ENCODE peak calls at places on chromosome 4, in seven cellular contexts. One of them, this sample, is unnamed.

GRCh38 chr4:20615492-20616136 is 84.6 kb upstream of the PACRGL start:
- DNase-seq in endothelial cell of umbilical vein: peak; percentile 48
- DNase-seq in fibroblast of the conjunctiva: no peak
- DNase-seq in ACHN: peak; percentile 62
- DNase-seq in GM04504: no peak
- DNase-seq in SK-N-DZ: no peak
- DNase-seq in substantia nigra: no peak
- DNase-seq in this sample: peak; percentile 7

GRCh38 chr4:56757270-56757746 is 64.2 kb downstream of the SPINK2 start:
- DNase-seq in endothelial cell of umbilical vein: no peak
- DNase-seq in SK-N-DZ: no peak
- DNase-seq in substantia nigra: no peak
- DNase-seq in GM04504: no peak
- DNase-seq in fibroblast of the conjunctiva: no peak
- DNase-seq in ACHN: peak; percentile 36
- DNase-seq in this sample: no peak

GRCh38 chr4:138007572-138007971 is 234.6 kb downstream of the SLC7A11 start:
- DNase-seq in GM04504: no peak
- DNase-seq in fibroblast of the conjunctiva: no peak
- DNase-seq in SK-N-DZ: no peak
- DNase-seq in ACHN: peak; percentile 12
- DNase-seq in substantia nigra: no peak
- DNase-seq in endothelial cell of umbilical vein: no peak
- DNase-seq in this sample: peak; percentile 13

GRCh38 chr4:111268769-111269414 is 646.0 kb upstream of the PITX2 start:
- DNase-seq in substantia nigra: no peak
- DNase-seq in ACHN: no peak
- DNase-seq in fibroblast of the conjunctiva: peak; percentile 2
- DNase-seq in endothelial cell of umbilical vein: peak; percentile 50
- DNase-seq in SK-N-DZ: no peak
- DNase-seq in GM04504: peak; percentile 27
- DNase-seq in this sample: peak; percentile 2

GRCh38 chr4:52659722-52660261 is 691 bp upstream of the USP46 start:
- DNase-seq in fibroblast of the conjunctiva: no peak
- DNase-seq in substantia nigra: no peak
- DNase-seq in SK-N-DZ: peak; percentile 26
- DNase-seq in endothelial cell of umbilical vein: peak; percentile 39
- DNase-seq in ACHN: peak; percentile 14
- DNase-seq in GM04504: no peak
- DNase-seq in this sample: peak; percentile 6

GRCh38 chr4:141350122-141350904 is 129.6 kb downstream of the ZNF330 start:
- DNase-seq in fibroblast of the conjunctiva: peak; percentile 56
- DNase-seq in SK-N-DZ: no peak
- DNase-seq in endothelial cell of umbilical vein: peak; percentile 87
- DNase-seq in GM04504: peak; percentile 83
- DNase-seq in substantia nigra: no peak
- DNase-seq in ACHN: peak; percentile 83
- DNase-seq in this sample: peak; percentile 89

GRCh38 chr4:40525811-40526598 is 103.7 kb downstream of the RBM47 start:
- DNase-seq in ACHN: peak; percentile 77
- DNase-seq in endothelial cell of umbilical vein: no peak
- DNase-seq in GM04504: peak; percentile 83
- DNase-seq in SK-N-DZ: no peak
- DNase-seq in fibroblast of the conjunctiva: peak; percentile 68
- DNase-seq in substantia nigra: no peak
- DNase-seq in this sample: peak; percentile 15

GRCh38 chr4:147049940-147050852 is 104.5 kb upstream of the TTC29 start:
- DNase-seq in substantia nigra: no peak
- DNase-seq in ACHN: no peak
- DNase-seq in endothelial cell of umbilical vein: no peak
- DNase-seq in GM04504: no peak
- DNase-seq in SK-N-DZ: no peak
- DNase-seq in fibroblast of the conjunctiva: peak; percentile 18
- DNase-seq in this sample: no peak

GRCh38 chr4:13866881-13867280 is 239.4 kb upstream of the BOD1L1 start:
- DNase-seq in SK-N-DZ: no peak
- DNase-seq in substantia nigra: no peak
- DNase-seq in fibroblast of the conjunctiva: no peak
- DNase-seq in GM04504: no peak
- DNase-seq in ACHN: no peak
- DNase-seq in endothelial cell of umbilical vein: no peak
- DNase-seq in this sample: no peak

This sample was measured in A673.